ENCODE peak calls at places on chromosomes 12 and 14, in seven cellular contexts. One of them, this sample, is unnamed.

GRCh38 chr14:95835331-95835730 is 41.3 kb upstream of the TUNAR start:
- DNase-seq in H9: no peak
- DNase-seq in mesendoderm: peak; percentile 24
- DNase-seq in IMR-90: peak; percentile 3
- DNase-seq in neuronal stem cell: no peak
- DNase-seq in trophoblast cell: no peak
- DNase-seq in H1: no peak
- DNase-seq in this sample: no peak

GRCh38 chr12:76706099-76706498 is 57.8 kb upstream of the ZDHHC17 start:
- DNase-seq in IMR-90: peak; percentile 56
- DNase-seq in trophoblast cell: no peak
- DNase-seq in H1: no peak
- DNase-seq in H9: no peak
- DNase-seq in neuronal stem cell: no peak
- DNase-seq in mesendoderm: no peak
- DNase-seq in this sample: peak; percentile 57

GRCh38 chr12:62543324-62543723 is 76.7 kb downstream of the MON2 start:
- DNase-seq in H1: no peak
- DNase-seq in H9: no peak
- DNase-seq in mesendoderm: no peak
- DNase-seq in neuronal stem cell: no peak
- DNase-seq in trophoblast cell: no peak
- DNase-seq in IMR-90: no peak
- DNase-seq in this sample: no peak

GRCh38 chr14:68961781-68962584 is 17.1 kb downstream of the ACTN1 start:
- DNase-seq in H1: no peak
- DNase-seq in neuronal stem cell: peak; percentile 35
- DNase-seq in trophoblast cell: peak; percentile 48
- DNase-seq in H9: peak; percentile 81
- DNase-seq in IMR-90: peak; percentile 85
- DNase-seq in mesendoderm: peak; percentile 93
- DNase-seq in this sample: no peak

GRCh38 chr12:45726594-45727300 is 2.8 kb upstream of the ARID2 start:
- DNase-seq in mesendoderm: peak; percentile 51
- DNase-seq in H9: peak; percentile 48
- DNase-seq in H1: no peak
- DNase-seq in trophoblast cell: peak; percentile 20
- DNase-seq in neuronal stem cell: no peak
- DNase-seq in IMR-90: peak; percentile 21
- DNase-seq in this sample: peak; percentile 59

GRCh38 chr12:128818065-128819022 is 5.4 kb downstream of the SLC15A4 start:
- DNase-seq in H9: no peak
- DNase-seq in mesendoderm: peak; percentile 64
- DNase-seq in IMR-90: peak; percentile 43
- DNase-seq in neuronal stem cell: no peak
- DNase-seq in trophoblast cell: no peak
- DNase-seq in H1: no peak
- DNase-seq in this sample: peak; percentile 64

GRCh38 chr12:56630180-56630632 is at the start of gene BAZ2A:
- DNase-seq in H1: no peak
- DNase-seq in mesendoderm: peak; percentile 94
- DNase-seq in H9: peak; percentile 96
- DNase-seq in IMR-90: peak; percentile 72
- DNase-seq in neuronal stem cell: peak; percentile 73
- DNase-seq in trophoblast cell: peak; percentile 82
- DNase-seq in this sample: peak; percentile 86

GRCh38 chr14:31414190-31414833 is 6.0 kb downstream of the HEATR5A start:
- DNase-seq in trophoblast cell: peak; percentile 19
- DNase-seq in mesendoderm: no peak
- DNase-seq in IMR-90: peak; percentile 30
- DNase-seq in neuronal stem cell: no peak
- DNase-seq in H1: no peak
- DNase-seq in H9: no peak
- DNase-seq in this sample: peak; percentile 19

GRCh38 chr12:133130808-133131128 is 341 bp downstream of the ZNF10 start:
- DNase-seq in H9: no peak
- DNase-seq in neuronal stem cell: no peak
- DNase-seq in trophoblast cell: no peak
- DNase-seq in mesendoderm: no peak
- DNase-seq in H1: no peak
- DNase-seq in IMR-90: no peak
- DNase-seq in this sample: no peak

GRCh38 chr12:44875417-44875953 is 630 bp downstream of the NELL2 start:
- DNase-seq in trophoblast cell: no peak
- DNase-seq in neuronal stem cell: peak; percentile 35
- DNase-seq in H1: no peak
- DNase-seq in mesendoderm: peak; percentile 60
- DNase-seq in IMR-90: no peak
- DNase-seq in H9: peak; percentile 64
- DNase-seq in this sample: no peak

GRCh38 chr12:110004598-110004997 is 5.4 kb downstream of the ANKRD13A start:
- DNase-seq in H9: no peak
- DNase-seq in IMR-90: no peak
- DNase-seq in H1: no peak
- DNase-seq in trophoblast cell: no peak
- DNase-seq in neuronal stem cell: no peak
- DNase-seq in mesendoderm: no peak
- DNase-seq in this sample: no peak

GRCh38 chr12:7450667-7451066 is 6.7 kb upstream of the CD163L1 start:
- DNase-seq in mesendoderm: peak; percentile 28
- DNase-seq in IMR-90: no peak
- DNase-seq in H9: no peak
- DNase-seq in H1: no peak
- DNase-seq in neuronal stem cell: no peak
- DNase-seq in trophoblast cell: no peak
- DNase-seq in this sample: no peak

GRCh38 chr14:74582910-74583581 is 29.0 kb downstream of the LTBP2 start:
- DNase-seq in trophoblast cell: peak; percentile 59
- DNase-seq in H9: no peak
- DNase-seq in IMR-90: peak; percentile 73
- DNase-seq in H1: no peak
- DNase-seq in mesendoderm: no peak
- DNase-seq in neuronal stem cell: no peak
- DNase-seq in this sample: peak; percentile 68

GRCh38 chr14:55721353-55721752 is 141.3 kb downstream of the KTN1 start:
- DNase-seq in mesendoderm: peak; percentile 81
- DNase-seq in IMR-90: peak; percentile 88
- DNase-seq in H1: no peak
- DNase-seq in neuronal stem cell: no peak
- DNase-seq in H9: no peak
- DNase-seq in trophoblast cell: peak; percentile 53
- DNase-seq in this sample: peak; percentile 93

GRCh38 chr14:69637503-69638030 is 26.2 kb downstream of the SUSD6 start:
- DNase-seq in IMR-90: no peak
- DNase-seq in neuronal stem cell: no peak
- DNase-seq in mesendoderm: no peak
- DNase-seq in H9: no peak
- DNase-seq in H1: no peak
- DNase-seq in trophoblast cell: no peak
- DNase-seq in this sample: peak; percentile 42

GRCh38 chr12:59595097-59595496 is 732 bp upstream of the SLC16A7 start:
- DNase-seq in mesendoderm: no peak
- DNase-seq in trophoblast cell: no peak
- DNase-seq in neuronal stem cell: no peak
- DNase-seq in IMR-90: no peak
- DNase-seq in H1: no peak
- DNase-seq in H9: no peak
- DNase-seq in this sample: no peak

GRCh38 chr12:75361408-75361807 is 26.9 kb downstream of the GLIPR1L1 start:
- DNase-seq in neuronal stem cell: no peak
- DNase-seq in IMR-90: no peak
- DNase-seq in mesendoderm: no peak
- DNase-seq in trophoblast cell: no peak
- DNase-seq in H9: no peak
- DNase-seq in H1: no peak
- DNase-seq in this sample: no peak

GRCh38 chr12:91098942-91099341 is 12.4 kb downstream of the LUM start:
- DNase-seq in trophoblast cell: peak; percentile 64
- DNase-seq in neuronal stem cell: no peak
- DNase-seq in mesendoderm: no peak
- DNase-seq in H1: no peak
- DNase-seq in IMR-90: peak; percentile 93
- DNase-seq in H9: no peak
- DNase-seq in this sample: peak; percentile 98

GRCh38 chr14:102565331-102565887 is 27.0 kb upstream of the RCOR1 start:
- DNase-seq in trophoblast cell: no peak
- DNase-seq in neuronal stem cell: no peak
- DNase-seq in H9: no peak
- DNase-seq in IMR-90: no peak
- DNase-seq in H1: no peak
- DNase-seq in mesendoderm: no peak
- DNase-seq in this sample: no peak

GRCh38 chr12:105331805-105332251 is 1.3 kb downstream of the C12orf75 start:
- DNase-seq in neuronal stem cell: no peak
- DNase-seq in trophoblast cell: peak; percentile 37
- DNase-seq in H9: peak; percentile 48
- DNase-seq in H1: peak; percentile 47
- DNase-seq in IMR-90: no peak
- DNase-seq in mesendoderm: peak; percentile 54
- DNase-seq in this sample: no peak

GRCh38 chr12:118082161-118082560 is 21.2 kb upstream of the WSB2 start:
- DNase-seq in H1: no peak
- DNase-seq in trophoblast cell: no peak
- DNase-seq in mesendoderm: no peak
- DNase-seq in IMR-90: no peak
- DNase-seq in H9: no peak
- DNase-seq in neuronal stem cell: no peak
- DNase-seq in this sample: no peak
- H3K27me3 ChIP-seq in H1: no peaks in the 10 kb centered on the region
- H3K27me3 ChIP-seq in trophoblast cell: no peaks in the 10 kb centered on the region
- H3K27me3 ChIP-seq in mesendoderm: no peaks in the 10 kb centered on the region
- H3K27me3 ChIP-seq in IMR-90: no peaks in the 10 kb centered on the region
- H3K27me3 ChIP-seq in H9: no peaks in the 10 kb centered on the region
- H3K27me3 ChIP-seq in neuronal stem cell: no peaks in the 10 kb centered on the region
- H3K27me3 ChIP-seq in this sample: no peaks in the 10 kb centered on the region

GRCh38 chr14:22508150-22508457 is 80.9 kb downstream of the DAD1 start:
- DNase-seq in trophoblast cell: no peak
- DNase-seq in IMR-90: no peak
- DNase-seq in neuronal stem cell: no peak
- DNase-seq in mesendoderm: no peak
- DNase-seq in H9: no peak
- DNase-seq in H1: no peak
- DNase-seq in this sample: no peak
- H3K4me1 ChIP-seq in trophoblast cell: no peaks in the 10 kb centered on the region
- H3K4me1 ChIP-seq in IMR-90: peaks cover 4% of the 10 kb centered on the region
- H3K4me1 ChIP-seq in neuronal stem cell: peaks cover 35% of the 10 kb centered on the region
- H3K4me1 ChIP-seq in mesendoderm: peaks cover 7% of the 10 kb centered on the region
- H3K4me1 ChIP-seq in H9: no peaks in the 10 kb centered on the region
- H3K4me1 ChIP-seq in H1: no peaks in the 10 kb centered on the region
- H3K4me1 ChIP-seq in this sample: no peaks in the 10 kb centered on the region

DNA sequence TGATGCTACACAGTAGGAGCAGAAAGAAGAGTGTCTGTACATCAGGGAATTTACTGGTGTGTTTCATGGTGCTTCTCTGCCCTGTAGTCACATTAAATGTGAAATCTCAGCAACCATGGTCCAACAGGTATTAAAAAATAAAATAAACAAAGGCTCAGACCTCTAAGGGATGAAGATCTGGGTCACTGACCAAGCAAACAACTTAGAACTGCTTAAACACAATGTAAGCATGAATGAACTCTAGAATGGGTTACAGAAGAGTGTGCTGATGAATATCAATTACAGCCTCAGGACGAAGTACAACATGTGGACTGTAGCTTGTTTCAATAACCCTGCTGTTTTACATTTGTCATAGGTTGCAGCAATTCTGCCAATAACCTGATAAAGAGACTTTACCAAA is 47.4 kb downstream of the SLC35F4 start:
- DNase-seq in neuronal stem cell: no peak
- DNase-seq in trophoblast cell: no peak
- DNase-seq in H9: no peak
- DNase-seq in IMR-90: no peak
- DNase-seq in mesendoderm: no peak
- DNase-seq in H1: no peak
- DNase-seq in this sample: no peak
- H2BK120ac ChIP-seq in neuronal stem cell: no peak overlapping the region
- H2BK120ac ChIP-seq in trophoblast cell: no peak overlapping the region
- H2BK120ac ChIP-seq in H9: no peak overlapping the region
- H2BK120ac ChIP-seq in IMR-90: no peak overlapping the region
- H2BK120ac ChIP-seq in mesendoderm: no peak overlapping the region
- H2BK120ac ChIP-seq in H1: no peak overlapping the region
- H2BK120ac ChIP-seq in this sample: no peak overlapping the region

GRCh38 chr12:53970451-53970850 is 2.5 kb upstream of the HOXC11 start:
- DNase-seq in H1: no peak
- DNase-seq in IMR-90: no peak
- DNase-seq in H9: no peak
- DNase-seq in neuronal stem cell: no peak
- DNase-seq in mesendoderm: no peak
- DNase-seq in trophoblast cell: no peak
- DNase-seq in this sample: no peak

GRCh38 chr12:53966385-53967133 is 6.4 kb upstream of the HOXC11 start:
- DNase-seq in H1: no peak
- DNase-seq in mesendoderm: no peak
- DNase-seq in IMR-90: no peak
- DNase-seq in neuronal stem cell: no peak
- DNase-seq in trophoblast cell: no peak
- DNase-seq in H9: no peak
- DNase-seq in this sample: no peak

GRCh38 chr12:53969588-53970259 is 3.2 kb upstream of the HOXC11 start:
- DNase-seq in IMR-90: no peak
- DNase-seq in mesendoderm: no peak
- DNase-seq in neuronal stem cell: no peak
- DNase-seq in H1: no peak
- DNase-seq in trophoblast cell: no peak
- DNase-seq in H9: no peak
- DNase-seq in this sample: no peak

GRCh38 chr12:53967451-53968059 is 5.4 kb upstream of the HOXC11 start:
- DNase-seq in H1: no peak
- DNase-seq in IMR-90: no peak
- DNase-seq in neuronal stem cell: no peak
- DNase-seq in mesendoderm: no peak
- DNase-seq in trophoblast cell: no peak
- DNase-seq in H9: no peak
- DNase-seq in this sample: no peak

DNA sequence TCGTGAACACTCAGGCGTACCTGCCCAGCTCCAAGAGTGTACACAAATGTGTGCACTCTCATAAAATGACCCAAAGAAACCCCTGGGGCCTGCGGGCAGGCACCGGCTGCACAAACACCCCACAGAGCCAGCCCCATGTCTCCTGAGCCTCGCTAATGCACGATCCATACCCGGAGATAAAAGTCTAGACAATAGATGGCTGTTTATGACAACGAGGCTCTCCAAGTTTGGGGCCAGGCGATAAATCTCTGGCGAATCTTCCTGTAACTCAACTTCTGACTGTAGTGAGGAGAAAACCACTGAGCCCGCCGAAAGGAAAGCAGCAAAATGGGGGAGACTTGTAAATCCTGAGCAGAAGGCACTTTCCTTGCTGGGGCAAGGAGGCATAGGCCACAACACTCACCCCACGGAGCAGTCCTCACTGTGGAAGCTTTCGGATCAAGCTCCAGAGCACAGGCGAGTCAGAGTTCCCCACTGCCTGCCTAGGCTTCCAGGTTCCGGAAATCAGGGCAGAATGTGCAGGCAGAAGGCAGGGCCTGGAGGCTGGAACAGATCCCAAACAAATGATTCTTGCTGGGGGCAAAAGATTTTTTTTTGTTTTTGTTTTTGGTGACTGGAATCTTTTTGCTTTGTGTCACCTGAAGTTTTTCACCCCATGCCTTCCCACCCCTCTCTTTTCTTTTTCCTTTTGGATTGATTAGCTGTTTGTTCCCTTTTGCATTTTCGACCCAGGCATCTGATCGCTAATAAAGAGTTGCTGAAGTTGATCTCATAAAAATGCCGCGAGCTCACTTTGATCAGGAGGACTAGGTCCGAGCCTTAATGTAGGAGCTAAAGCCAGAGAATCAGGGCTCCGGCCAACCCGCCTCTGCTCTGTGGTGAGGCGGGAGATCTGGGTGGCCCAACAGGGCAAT is 4.5 kb upstream of the HOXC11 start:
- DNase-seq in H9: no peak
- DNase-seq in trophoblast cell: no peak
- DNase-seq in IMR-90: no peak
- DNase-seq in mesendoderm: no peak
- DNase-seq in H1: no peak
- DNase-seq in neuronal stem cell: no peak
- DNase-seq in this sample: no peak
- H3K27me3 ChIP-seq in H9: peaks cover 96% of the 10 kb centered on the region
- H3K27me3 ChIP-seq in trophoblast cell: peaks cover 86% of the 10 kb centered on the region
- H3K27me3 ChIP-seq in IMR-90: peaks cover 99% of the 10 kb centered on the region
- H3K27me3 ChIP-seq in mesendoderm: peaks cover 99% of the 10 kb centered on the region
- H3K27me3 ChIP-seq in H1: peaks cover 99% of the 10 kb centered on the region
- H3K27me3 ChIP-seq in neuronal stem cell: peaks cover 100% of the 10 kb centered on the region
- H3K27me3 ChIP-seq in this sample: peaks cover 100% of the 10 kb centered on the region

This sample was measured in mesenchymal stem cell.